ENCODE peak calls at places on chromosomes 12 and 14, in six cellular contexts. M is activated CD4-positive, alpha-beta T cell treated with anti-CD3 and anti-CD28 coated beads, Interleukin-2, amount 50 U/mL, for 1 hour; N is Kasumi-1; Q is neural crest cell; J is sciatic nerve; I is Caki2. W is an unnamed sample.

GRCh38 chr14:102205560-102205959 is 65.9 kb downstream of the WDR20 start:
- DNase-seq in M (no peak), N (no peak), Q (no peak), J (peak; percentile 28), I (no peak), W (no peak)

GRCh38 chr14:59123526-59123925 is 64.9 kb upstream of the DAAM1 start:
- DNase-seq in M (no peak), N (no peak), Q (no peak), J (no peak), I (no peak), W (no peak)

GRCh38 chr14:106848330-106849121 is 1322.1 kb downstream of the TMEM121 start:
- DNase-seq in M (no peak), N (peak; percentile 74), Q (no peak), J (no peak), I (peak; percentile 89), W (no peak)

GRCh38 chr12:40446385-40446784 is 221.6 kb downstream of the LRRK2 start:
- DNase-seq in M (no peak), N (peak; percentile 46), Q (no peak), J (no peak), I (no peak), W (no peak)

GRCh38 chr14:68791078-68791983 is 1.5 kb downstream of the ZFP36L1 start:
- DNase-seq in M (no peak), N (no peak), Q (no peak), J (no peak), I (peak; percentile 42), W (no peak)

GRCh38 chr12:100794441-100795192 is at the start of gene ANO4:
- DNase-seq in M (no peak), N (no peak), Q (peak; percentile 5), J (no peak), I (no peak), W (no peak)

GRCh38 chr12:11609045-11609444 is 40.4 kb upstream of the ETV6 start:
- DNase-seq in M (no peak), N (no peak), Q (no peak), J (no peak), I (no peak), W (no peak)

GRCh38 chr14:22918809-22919600 is at the start of gene RBM23:
- DNase-seq in M (peak; percentile 100), N (peak; percentile 96), Q (peak; percentile 100), J (peak; percentile 100), I (peak; percentile 99), W (peak; percentile 100)

GRCh38 chr14:75306917-75307699 is 28.5 kb downstream of the FOS start:
- DNase-seq in M (no peak), N (peak; percentile 53), Q (no peak), J (no peak), I (no peak), W (peak; percentile 46)

GRCh38 chr14:64745511-64746041 is 41.4 kb downstream of the PLEKHG3 start:
- DNase-seq in M (no peak), N (no peak), Q (no peak), J (no peak), I (no peak), W (no peak)

GRCh38 chr14:73286598-73286997 is 49.3 kb downstream of the PAPLN start:
- DNase-seq in M (no peak), N (no peak), Q (no peak), J (no peak), I (no peak), W (no peak)

GRCh38 chr12:116148844-116149243 is 128.6 kb downstream of the MED13L start:
- DNase-seq in M (no peak), N (no peak), Q (no peak), J (no peak), I (no peak), W (no peak)

GRCh38 chr12:93968928-93969327 is 179.4 kb upstream of the PLXNC1 start:
- DNase-seq in M (no peak), N (no peak), Q (no peak), J (no peak), I (no peak), W (no peak)